ENCODE peak calls at places on chromosomes 16 and 17, in seven cellular contexts. K, P, A, L, E, X and Q are unnamed samples.

GRCh38 chr16:70691223-70692129 is 5.6 kb upstream of the MTSS2 start:
- DNase-seq in A (peak), X (peak), E (peak), K (peak), P (no peak), L (peak), Q (no peak)

GRCh38 chr16:22782299-22782698 is 31.7 kb upstream of the HS3ST2 start:
- DNase-seq in X (no peak), A (no peak), P (no peak), E (no peak), L (no peak), K (no peak), Q (no peak)

GRCh38 chr16:71883193-71883848 is 661 bp downstream of the ZNF821 start:
- DNase-seq in E (no peak), X (peak), A (peak), K (no peak), P (peak), L (peak), Q (peak)

GRCh38 chr17:36650096-36650764 is 48.8 kb downstream of the MRM1 start:
- DNase-seq in K (no peak), A (no peak), E (no peak), X (no peak), L (no peak), P (no peak), Q (no peak)

GRCh38 chr17:12887088-12887487 is 97.8 kb downstream of the ARHGAP44 start:
- DNase-seq in L (no peak), X (no peak), A (no peak), K (no peak), E (no peak), P (no peak), Q (no peak)

GRCh38 chr16:1575578-1575977 is 36.3 kb downstream of the IFT140 start:
- DNase-seq in E (no peak), X (no peak), A (no peak), P (no peak), L (no peak), K (no peak), Q (no peak)

GRCh38 chr17:42276609-42277341 is 584 bp upstream of the STAT5B start:
- DNase-seq in A (peak), X (peak), K (peak), E (peak), P (no peak), L (peak), Q (no peak)

GRCh38 chr17:68944435-68945035 is 10.7 kb downstream of the ABCA8 start:
- DNase-seq in X (no peak), P (no peak), K (no peak), A (no peak), L (no peak), E (no peak), Q (no peak)

GRCh38 chr16:17369441-17369951 is 101.3 kb downstream of the XYLT1 start:
- DNase-seq in E (peak), A (no peak), K (no peak), X (no peak), P (peak), L (no peak), Q (no peak)

GRCh38 chr17:49588312-49588711 is 12.6 kb downstream of the NXPH3 start:
- DNase-seq in P (no peak), X (peak), K (no peak), A (no peak), L (no peak), E (no peak), Q (no peak)

GRCh38 chr16:58160855-58161254 is 31.7 kb upstream of the CFAP20 start:
- DNase-seq in P (no peak), L (no peak), E (no peak), A (no peak), K (no peak), X (no peak), Q (no peak)

GRCh38 chr17:52159810-52160578 is 1.5 kb upstream of the CA10 start:
- DNase-seq in L (no peak), A (no peak), X (no peak), K (no peak), E (no peak), P (no peak), Q (no peak)

GRCh38 chr16:85570213-85570734 is 42.8 kb upstream of the GSE1 start:
- DNase-seq in X (no peak), P (peak), A (no peak), K (no peak), E (peak), L (no peak), Q (peak)
- H3K4me3 ChIP-seq in X (no peak), P (peak), A (no peak), K (no peak), E (peak), L (no peak), Q (peak)

GRCh38 chr16:11916524-11917285 is 949 bp upstream of the GSPT1 start:
- DNase-seq in A (peak), E (peak), L (peak), K (no peak), X (peak), P (no peak), Q (peak)
- TF ChIP-seq CTCF in A (no peak), E (no peak), L (no peak), K (no peak), X (no peak), P (no peak), Q (no peak)

GRCh38 chr17:62680541-62681052 is 53.1 kb downstream of the MRC2 start:
- DNase-seq in A (no peak), E (peak), L (no peak), P (no peak), X (no peak), K (no peak), Q (no peak)

GRCh38 chr17:62684179-62684578 is 56.7 kb downstream of the MRC2 start:
- DNase-seq in K (no peak), E (no peak), A (no peak), P (no peak), L (no peak), X (no peak), Q (no peak)

GRCh38 chr17:62681061-62681938 is 53.8 kb downstream of the MRC2 start:
- DNase-seq in L (no peak), E (no peak), A (no peak), X (no peak), K (no peak), P (no peak), Q (no peak)

GRCh38 chr17:62679866-62680377 is 52.5 kb downstream of the MRC2 start:
- DNase-seq in K (no peak), A (no peak), X (no peak), P (no peak), E (no peak), L (no peak), Q (no peak)

GRCh38 chr17:62681939-62682381 is 54.5 kb downstream of the MRC2 start:
- DNase-seq in E (no peak), X (no peak), A (no peak), K (no peak), L (no peak), P (no peak), Q (no peak)
- H3K4me3 ChIP-seq in E (no peak), X (no peak), A (no peak), K (no peak), L (no peak), P (no peak), Q (no peak)

DNA sequence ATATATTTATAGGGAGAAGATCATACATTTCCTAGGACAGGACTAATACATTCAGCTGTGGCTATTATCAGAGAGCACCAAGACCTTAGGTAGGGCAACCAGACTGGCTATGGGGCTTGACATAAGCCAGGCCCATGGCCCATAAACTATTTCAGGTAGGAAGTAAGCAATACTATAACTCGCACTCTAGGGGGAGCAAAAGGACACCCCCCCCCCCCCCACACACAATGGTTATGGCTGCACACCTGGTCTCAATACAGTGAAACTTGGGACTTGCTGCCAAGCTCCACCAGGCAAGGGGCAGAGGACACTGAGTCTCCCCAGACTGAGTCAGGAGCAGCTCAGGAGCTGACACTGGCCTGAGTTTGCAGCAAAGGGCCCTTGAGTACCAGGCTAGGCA is 348.9 kb upstream of the ASIC2 start:
- DNase-seq in L (no peak), P (peak), K (no peak), E (no peak), A (no peak), X (no peak), Q (no peak)
- TF ChIP-seq CTCF in L (no peak), P (no peak), K (no peak), E (no peak), A (no peak), X (no peak), Q (no peak)

GRCh38 chr17:73305845-73306836 is 5.7 kb downstream of the CDC42EP4 start:
- DNase-seq in P (no peak), X (peak), L (no peak), A (no peak), E (no peak), K (no peak), Q (no peak)
- H3K4me3 ChIP-seq in P (no peak), X (peak), L (no peak), A (no peak), E (peak), K (no peak), Q (no peak)

DNA sequence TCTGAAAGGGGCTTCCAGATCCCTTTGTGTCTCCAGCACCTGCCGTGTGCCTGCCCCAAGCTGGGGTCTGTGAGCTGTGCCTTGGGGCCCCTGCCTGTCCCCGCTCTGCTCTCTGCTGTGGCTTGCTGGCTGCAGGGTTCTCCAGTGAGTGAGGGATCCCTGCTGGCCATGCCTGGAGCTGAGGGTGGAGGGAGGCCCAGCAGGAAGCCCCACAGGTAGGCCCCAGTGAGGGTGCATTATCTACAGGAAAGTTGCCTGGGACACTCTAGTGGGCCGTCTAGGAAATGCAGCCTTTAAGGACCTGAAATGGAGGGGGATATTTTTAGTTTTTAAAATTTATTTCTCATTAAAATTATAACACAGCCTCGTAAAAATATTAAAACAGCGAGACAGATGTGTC is 50.9 kb downstream of the JPH3 start:
- DNase-seq in L (peak), X (peak), P (no peak), K (peak), A (peak), E (no peak), Q (no peak)
- TF ChIP-seq CTCF in L (peak), X (peak), P (peak), K (no peak), A (peak), E (no peak), Q (peak)